ENCODE peak calls at places on chromosomes 5 and 9, in nine cellular contexts. Y, P, T, R, H, F, D, O and Z are unnamed samples.

GRCh38 chr9:21075484-21075883 is 2.3 kb downstream of the IFNB1 start:
- DNase-seq in F (no peak), Y (no peak), T (no peak), H (no peak), P (no peak), O (no peak), D (no peak), R (no peak), Z (no peak)

GRCh38 chr9:82354260-82354659 is 365.7 kb downstream of the SPATA31D1 start:
- DNase-seq in H (peak; percentile 91), R (no peak), D (peak; percentile 96), P (no peak), Y (no peak), O (no peak), T (no peak), F (no peak), Z (no peak)

GRCh38 chr5:58044166-58044565 is 415.7 kb downstream of the PLK2 start:
- DNase-seq in Y (no peak), P (no peak), R (no peak), D (no peak), T (no peak), H (no peak), F (no peak), O (no peak), Z (no peak)

GRCh38 chr5:40134883-40135520 is 544.7 kb upstream of the PTGER4 start:
- DNase-seq in F (no peak), Y (no peak), O (no peak), P (no peak), T (no peak), H (peak; percentile 5), D (no peak), R (no peak), Z (no peak)

GRCh38 chr5:157648275-157648990 is 3.8 kb downstream of the SOX30 start:
- DNase-seq in Y (no peak), H (peak; percentile 12), T (no peak), F (no peak), O (no peak), P (no peak), R (no peak), D (no peak), Z (no peak)

GRCh38 chr9:132739705-132740310 is 69.5 kb downstream of the GTF3C4 start:
- DNase-seq in O (no peak), P (no peak), F (no peak), D (no peak), Y (no peak), R (no peak), H (no peak), T (no peak), Z (no peak)

GRCh38 chr9:116274293-116274692 is 120.7 kb downstream of the PAPPA start:
- DNase-seq in O (no peak), Y (no peak), R (no peak), T (no peak), H (peak; percentile 81), P (no peak), F (no peak), D (no peak), Z (no peak)

GRCh38 chr5:143533978-143534763 is 130.7 kb upstream of the NR3C1 start:
- DNase-seq in P (no peak), R (no peak), D (no peak), Y (no peak), H (no peak), F (no peak), T (no peak), O (no peak), Z (no peak)

GRCh38 chr5:19172926-19173425 is 815.0 kb downstream of the CDH18 start:
- DNase-seq in O (no peak), R (no peak), H (no peak), Y (no peak), T (no peak), F (no peak), D (no peak), P (no peak), Z (no peak)

GRCh38 chr9:19914044-19914443 is 125.2 kb upstream of the SLC24A2 start:
- DNase-seq in Y (no peak), T (no peak), D (no peak), F (no peak), P (no peak), H (no peak), R (no peak), O (no peak), Z (no peak)

GRCh38 chr9:97041898-97042297 is 3.0 kb upstream of the CTSV start:
- DNase-seq in R (no peak), F (no peak), H (no peak), T (peak; percentile 44), O (no peak), Y (no peak), D (peak; percentile 47), P (no peak), Z (no peak)

GRCh38 chr5:78005021-78005785 is 229.1 kb upstream of the TBCA start:
- DNase-seq in F (no peak), H (peak; percentile 80), T (no peak), O (no peak), D (no peak), Y (no peak), R (no peak), P (no peak), Z (no peak)

GRCh38 chr9:93680445-93681315 is 104.3 kb downstream of the PHF2 start:
- DNase-seq in O (peak; percentile 52), T (no peak), Y (no peak), F (no peak), H (no peak), D (no peak), R (no peak), P (peak; percentile 9), Z (peak; percentile 5)
- TF ChIP-seq CTCF in O (no peak), T (no peak), Y (peak; percentile 6), F (no peak), H (no peak), D (peak; percentile 24), R (peak; percentile 46), P (no peak), Z (no peak)

DNA sequence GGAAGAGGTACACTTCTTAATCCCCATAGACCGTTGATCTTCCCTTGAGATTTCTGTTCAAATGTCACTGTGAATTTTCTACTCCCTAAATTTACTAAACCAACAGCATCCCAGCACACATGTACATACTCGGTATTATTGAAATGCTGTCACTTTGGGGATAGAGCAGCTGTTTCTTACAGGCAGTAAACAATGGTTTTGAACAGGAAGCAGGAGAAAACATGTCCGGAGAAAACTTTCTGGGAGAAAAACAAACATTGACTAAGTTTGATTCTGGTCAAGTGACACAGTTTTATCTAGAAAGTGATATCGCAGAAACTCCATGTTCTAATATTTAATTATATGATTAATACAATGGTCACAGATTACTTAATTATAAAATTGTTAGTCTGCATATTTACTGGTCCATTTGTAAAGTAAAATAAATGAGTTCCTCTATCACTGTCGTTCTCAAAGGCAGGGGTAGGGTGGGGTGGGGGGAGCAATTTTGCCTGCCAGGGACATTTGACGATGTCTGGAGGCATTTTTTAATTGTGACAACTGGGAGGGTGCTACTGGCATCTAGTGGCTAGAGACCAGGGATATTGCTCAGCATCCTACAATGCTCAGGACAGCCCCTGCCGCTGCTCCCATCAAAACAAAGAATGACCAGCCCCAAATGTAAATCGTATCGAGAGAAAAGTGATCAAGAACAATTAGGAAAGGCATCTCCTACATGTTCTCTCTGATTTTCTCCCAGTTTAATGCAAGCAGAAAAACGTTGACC is 12.2 kb downstream of the TAS2R1 start:
- DNase-seq in R (no peak), H (no peak), O (no peak), Y (no peak), P (no peak), D (no peak), T (no peak), F (no peak), Z (no peak)
- TF ChIP-seq CTCF in R (no peak), H (no peak), O (no peak), Y (no peak), P (no peak), D (no peak), T (no peak), F (no peak), Z (no peak)

GRCh38 chr5:155594270-155594669 is 580.7 kb downstream of the KIF4B start:
- DNase-seq in Y (no peak), P (no peak), F (no peak), T (no peak), R (no peak), D (no peak), O (no peak), H (no peak), Z (no peak)
- TF ChIP-seq CTCF in Y (no peak), P (no peak), F (no peak), T (no peak), R (peak; percentile 47), D (no peak), O (no peak), H (no peak), Z (no peak)

GRCh38 chr5:6759401-6759800 is 46.2 kb downstream of the TENT4A start:
- DNase-seq in O (peak; percentile 46), F (no peak), D (no peak), P (no peak), R (no peak), Y (no peak), H (peak; percentile 18), T (peak; percentile 11), Z (no peak)
- TF ChIP-seq CTCF in O (no peak), F (no peak), D (no peak), P (no peak), R (no peak), Y (no peak), H (no peak), T (no peak), Z (no peak)

GRCh38 chr5:120684213-120684612 is 220.1 kb downstream of the PRR16 start:
- DNase-seq in F (no peak), T (peak; percentile 18), O (no peak), H (peak; percentile 49), D (no peak), P (no peak), R (no peak), Y (no peak), Z (no peak)
- TF ChIP-seq CTCF in F (no peak), T (no peak), O (no peak), H (no peak), D (no peak), P (no peak), R (no peak), Y (no peak), Z (no peak)

GRCh38 chr5:180860887-180861822 is at the start of gene ZFP62:
- DNase-seq in D (peak; percentile 94), H (peak; percentile 89), R (peak; percentile 96), Y (peak; percentile 94), P (peak; percentile 82), T (peak; percentile 95), O (peak; percentile 95), F (peak; percentile 84), Z (peak; percentile 95)
- TF ChIP-seq CTCF in D (peak; percentile 23), H (no peak), R (no peak), Y (no peak), P (peak; percentile 50), T (no peak), O (no peak), F (peak; percentile 50), Z (no peak)